ENCODE peak calls at places on chromosomes 5 and 9, in nine cellular contexts. T is stimulated activated CD8-positive, alpha-beta memory T cell treated with anti-CD3 and anti-CD28 coated beads, Interleukin-4, amount 100 ng/mL, for 48 hours; B is Calu3; Z is MCF 10A; R is cerebellum; F is heart right ventricle; C is RPMI8226; I is Caco-2; A is stimulated activated CD4-positive, alpha-beta T cell treated with anti-CD3 and anti-CD28 coated beads, Interleukin-1b, Interleukin-23, amount 100 ng/mL, for 48 hours. P is an unnamed sample.

GRCh38 chr9:110330484-110331115 is 7.1 kb downstream of the TXNDC8 start:
- DNase-seq in C (no peak), B (no peak), R (no peak), Z (peak), I (no peak), A (no peak), T (no peak), F (no peak), P (no peak)

GRCh38 chr5:15823413-15823812 is 323.4 kb downstream of the FBXL7 start:
- DNase-seq in B (no peak), I (no peak), C (no peak), A (no peak), R (no peak), Z (no peak), T (no peak), F (no peak), P (no peak)

GRCh38 chr9:32738501-32739172 is 44.7 kb upstream of the TMEM215 start:
- DNase-seq in T (no peak), R (no peak), C (no peak), B (peak), Z (peak), A (no peak), F (no peak), I (no peak), P (peak)

GRCh38 chr5:118679123-118679940 is 309.0 kb downstream of the DTWD2 start:
- DNase-seq in Z (no peak), R (no peak), C (no peak), T (no peak), A (no peak), B (no peak), I (no peak), F (no peak), P (no peak)

GRCh38 chr9:97293207-97293721 is 14.2 kb upstream of the CCDC180 start:
- DNase-seq in C (peak), I (no peak), A (no peak), F (peak), Z (peak), B (no peak), R (no peak), T (no peak), P (no peak)

GRCh38 chr9:99389087-99390033 is 167.3 kb downstream of the SEC61B start:
- DNase-seq in T (no peak), Z (peak), I (no peak), R (no peak), C (no peak), A (no peak), B (no peak), F (no peak), P (no peak)

GRCh38 chr5:115815693-115816225 is 700 bp downstream of the CDO1 start:
- DNase-seq in C (no peak), F (peak), Z (no peak), A (no peak), T (peak), B (no peak), R (peak), I (no peak), P (no peak)

GRCh38 chr5:171201285-171201684 is 107.8 kb upstream of the TLX3 start:
- DNase-seq in T (no peak), R (peak), C (no peak), Z (no peak), A (no peak), B (no peak), I (no peak), F (no peak), P (no peak)

GRCh38 chr9:3181049-3181953 is 337.4 kb upstream of the PUM3 start:
- DNase-seq in T (peak), F (peak), A (peak), R (peak), I (no peak), Z (peak), C (peak), B (peak), P (no peak)

GRCh38 chr5:82296929-82297328 is 18.8 kb upstream of the RPS23 start:
- DNase-seq in Z (no peak), T (no peak), C (no peak), B (no peak), F (no peak), R (no peak), I (no peak), A (no peak), P (no peak)

GRCh38 chr5:115170128-115170923 is 618 bp upstream of the TRIM36 start:
- DNase-seq in I (no peak), F (no peak), A (no peak), B (no peak), R (no peak), Z (no peak), T (peak), C (peak), P (peak)